ENCODE peak calls at places on chromosomes 12 and 14, in five cellular contexts. H is GM23248, Q is endothelial cell of umbilical vein, E is MM.1S, R is A549. C is an unnamed sample.

GRCh38 chr12:104742551-104742961 is 215.5 kb downstream of the SLC41A2 start:
- DNase-seq in Q (no peak), R (no peak), H (no peak), E (no peak), C (no peak)

GRCh38 chr12:90773526-90773925 is 181.4 kb downstream of the CCER1 start:
- DNase-seq in E (no peak), R (no peak), H (peak), Q (no peak), C (no peak)

GRCh38 chr14:67971627-67972625 is 152.3 kb downstream of the RAD51B start:
- DNase-seq in H (peak), Q (no peak), R (no peak), E (no peak), C (peak)

GRCh38 chr14:77131871-77132486 is 9.6 kb downstream of the ZDHHC22 start:
- DNase-seq in R (no peak), H (no peak), E (no peak), Q (no peak), C (no peak)

GRCh38 chr12:75891072-75891471 is 140.5 kb downstream of the PHLDA1 start:
- DNase-seq in E (no peak), R (no peak), H (no peak), Q (no peak), C (no peak)

GRCh38 chr14:25411933-25412757 is 362.2 kb upstream of the STXBP6 start:
- DNase-seq in R (no peak), E (peak), Q (no peak), H (peak), C (peak)

GRCh38 chr12:120720234-120720968 is 5.2 kb upstream of the ACADS start:
- DNase-seq in R (no peak), E (no peak), H (peak), Q (no peak), C (peak)

GRCh38 chr14:20797159-20797558 is 5.5 kb downstream of the RNASE1 start:
- DNase-seq in Q (no peak), H (peak), E (no peak), R (no peak), C (no peak)

GRCh38 chr12:15592934-15593333 is 196.3 kb downstream of the EPS8 start:
- DNase-seq in R (no peak), H (no peak), Q (peak), E (no peak), C (no peak)

GRCh38 chr14:54490448-54490805 is 1.6 kb upstream of the GMFB start:
- DNase-seq in Q (no peak), E (no peak), R (no peak), H (no peak), C (no peak)

GRCh38 chr14:54489318-54489683 is 521 bp upstream of the GMFB start:
- DNase-seq in R (no peak), Q (no peak), E (no peak), H (no peak), C (no peak)

GRCh38 chr14:54497224-54497623 is 8.4 kb upstream of the GMFB start:
- DNase-seq in Q (no peak), R (no peak), E (no peak), H (no peak), C (no peak)

GRCh38 chr14:54489731-54490447 is 1.1 kb upstream of the GMFB start:
- DNase-seq in Q (no peak), E (no peak), H (peak), R (no peak), C (no peak)

GRCh38 chr14:54493293-54493692 is 4.5 kb upstream of the GMFB start:
- DNase-seq in H (no peak), E (no peak), R (no peak), Q (no peak), C (no peak)
- H3K4me2 ChIP-seq in H (no peak), E (no peak), R (no peak), Q (no peak), C (no peak)

GRCh38 chr12:42235426-42235825 is 2.6 kb downstream of the YAF2 start:
- DNase-seq in R (no peak), Q (no peak), H (no peak), E (no peak), C (no peak)

GRCh38 chr12:42234970-42235369 is 3.1 kb downstream of the YAF2 start:
- DNase-seq in Q (no peak), E (no peak), H (peak), R (no peak), C (peak)

GRCh38 chr12:42237853-42238239 is 202 bp downstream of the YAF2 start:
- DNase-seq in H (peak), E (no peak), Q (no peak), R (no peak), C (no peak)

GRCh38 chr12:42237052-42237852 is 796 bp downstream of the YAF2 start:
- DNase-seq in Q (peak), R (peak), H (peak), E (peak), C (peak)

GRCh38 chr12:42236017-42236416 is 2.0 kb downstream of the YAF2 start:
- DNase-seq in Q (no peak), H (peak), E (no peak), R (no peak), C (no peak)
- H3K4me2 ChIP-seq in Q (peak), H (peak), E (peak), R (peak), C (peak)

GRCh38 chr14:23693252-23693775 is 57.1 kb downstream of the DHRS2 start:
- DNase-seq in H (no peak), Q (no peak), E (no peak), R (no peak), C (no peak)
- H3K4me2 ChIP-seq in H (no peak), Q (no peak), E (no peak), R (no peak), C (no peak)

GRCh38 chr12:132672116-132672515 is 15.0 kb downstream of the POLE start:
- DNase-seq in R (no peak), Q (no peak), E (no peak), H (no peak), C (no peak)
- H3K4me2 ChIP-seq in R (no peak), Q (no peak), E (no peak), H (no peak), C (no peak)